ENCODE peak calls at places on chromosomes 5 and 9, in four cellular contexts. A is prostate gland, F is SK-N-SH, K is osteoblast. M is an unnamed sample.

GRCh38 chr9:108333406-108334031 is 522.3 kb downstream of the ACTL7B start:
- DNase-seq in K (no peak), A (no peak), F (no peak), M (no peak)

GRCh38 chr9:80522465-80522864 is 950.7 kb downstream of the TLE4 start:
- DNase-seq in A (no peak), F (no peak), K (no peak), M (no peak)

GRCh38 chr5:143023447-143024096 is 253.4 kb downstream of the ARHGAP26 start:
- DNase-seq in A (peak; percentile 27), K (no peak), F (peak; percentile 52), M (no peak)

GRCh38 chr5:33231214-33231710 is 209.5 kb upstream of the TARS1 start:
- DNase-seq in A (no peak), K (peak; percentile 17), F (no peak), M (no peak)

GRCh38 chr5:96065577-96066385 is 104.1 kb upstream of the ELL2 start:
- DNase-seq in F (no peak), A (no peak), K (no peak), M (no peak)

GRCh38 chr5:175821790-175822211 is 49.6 kb upstream of the CPLX2 start:
- DNase-seq in K (peak; percentile 57), F (no peak), A (no peak), M (no peak)

GRCh38 chr5:39977231-39977630 is 552.5 kb upstream of the DAB2 start:
- DNase-seq in A (no peak), K (no peak), F (no peak), M (no peak)

GRCh38 chr5:145162641-145163040 is 672.5 kb downstream of the PRELID2 start:
- DNase-seq in F (no peak), A (no peak), K (no peak), M (no peak)

GRCh38 chr5:113574417-113574816 is 60.9 kb downstream of the YTHDC2 start:
- DNase-seq in F (no peak), K (peak; percentile 84), A (no peak), M (peak; percentile 56)

GRCh38 chr5:131640043-131640856 is 5.2 kb upstream of the RAPGEF6 start:
- DNase-seq in K (no peak), A (no peak), F (no peak), M (no peak)

GRCh38 chr5:40441733-40442132 is 238.0 kb upstream of the PTGER4 start:
- DNase-seq in K (no peak), A (no peak), F (no peak), M (no peak)

GRCh38 chr5:1380011-1380817 is 35.3 kb upstream of the CLPTM1L start:
- DNase-seq in F (peak; percentile 67), K (peak; percentile 76), A (peak; percentile 15), M (no peak)

GRCh38 chr9:17191095-17191494 is 56.3 kb downstream of the CNTLN start:
- DNase-seq in F (no peak), K (no peak), A (no peak), M (peak; percentile 14)

GRCh38 chr9:20044686-20045085 is 255.8 kb upstream of the SLC24A2 start:
- DNase-seq in F (no peak), K (no peak), A (no peak), M (no peak)

GRCh38 chr9:106653111-106653697 is 209.8 kb upstream of the ZNF462 start:
- DNase-seq in A (no peak), K (peak; percentile 51), F (no peak), M (no peak)

GRCh38 chr9:89015330-89015729 is 24.1 kb downstream of the S1PR3 start:
- DNase-seq in F (no peak), K (no peak), A (no peak), M (no peak)

GRCh38 chr5:41935544-41935943 is 10.5 kb downstream of the FBXO4 start:
- DNase-seq in K (no peak), A (no peak), F (no peak), M (no peak)

GRCh38 chr5:96595300-96596090 is 66.7 kb upstream of the CAST start:
- DNase-seq in K (no peak), A (no peak), F (no peak), M (no peak)

GRCh38 chr9:130117816-130118632 is 54.2 kb upstream of the NCS1 start:
- DNase-seq in K (peak; percentile 93), A (no peak), F (no peak), M (no peak)

GRCh38 chr9:17810728-17811634 is 232.1 kb downstream of the SH3GL2 start:
- DNase-seq in A (peak; percentile 58), F (peak; percentile 50), K (peak; percentile 68), M (peak; percentile 17)

GRCh38 chr5:112142769-112143270 is 276.3 kb downstream of the EPB41L4A start:
- DNase-seq in K (no peak), A (no peak), F (no peak), M (no peak)

GRCh38 chr5:113660848-113661247 is 147.4 kb downstream of the YTHDC2 start:
- DNase-seq in A (no peak), K (no peak), F (no peak), M (no peak)

GRCh38 chr5:56415356-56415765 is 182.2 kb upstream of the ANKRD55 start:
- DNase-seq in F (no peak), K (no peak), A (no peak), M (peak; percentile 70)

GRCh38 chr5:112656456-112656855 is 81.2 kb upstream of the APC start:
- DNase-seq in F (no peak), K (no peak), A (no peak), M (no peak)

GRCh38 chr5:181198905-181199519 is 6.0 kb downstream of the TRIM7 start:
- DNase-seq in K (peak; percentile 75), F (no peak), A (no peak), M (no peak)

GRCh38 chr5:75062925-75063531 is 10.7 kb upstream of the GCNT4 start:
- DNase-seq in A (no peak), F (no peak), K (no peak), M (no peak)

GRCh38 chr9:33211695-33212393 is 28.1 kb upstream of the SPINK4 start:
- DNase-seq in K (no peak), A (no peak), F (no peak), M (no peak)

GRCh38 chr5:134073404-134073803 is 41.1 kb upstream of the TCF7 start:
- DNase-seq in F (no peak), A (no peak), K (peak; percentile 89), M (no peak)

GRCh38 chr5:139669681-139670368 is 21.7 kb downstream of the CXXC5 start:
- DNase-seq in F (peak; percentile 86), K (no peak), A (no peak), M (no peak)

GRCh38 chr9:31916591-31917223 is 467.7 kb upstream of the ACO1 start:
- DNase-seq in A (no peak), K (no peak), F (no peak), M (no peak)

GRCh38 chr5:135373747-135374515 is 25.1 kb downstream of the MACROH2A1 start:
- DNase-seq in F (no peak), K (no peak), A (no peak), M (no peak)

GRCh38 chr5:16051246-16051645 is 128.3 kb downstream of the MARCHF11 start:
- DNase-seq in F (no peak), A (no peak), K (no peak), M (no peak)

GRCh38 chr5:119319401-119319800 is 36.4 kb upstream of the TNFAIP8 start:
- DNase-seq in A (no peak), F (no peak), K (no peak), M (no peak)

GRCh38 chr9:92970467-92970923 is 23.2 kb downstream of the FGD3 start:
- DNase-seq in F (no peak), K (peak; percentile 91), A (no peak), M (no peak)

GRCh38 chr9:121631115-121631514 is 20.3 kb upstream of the DAB2IP start:
- DNase-seq in F (no peak), A (no peak), K (peak; percentile 74), M (no peak)

GRCh38 chr5:1038417-1039209 is 30.0 kb downstream of the NKD2 start:
- DNase-seq in F (peak; percentile 10), A (no peak), K (peak; percentile 80), M (no peak)

DNA sequence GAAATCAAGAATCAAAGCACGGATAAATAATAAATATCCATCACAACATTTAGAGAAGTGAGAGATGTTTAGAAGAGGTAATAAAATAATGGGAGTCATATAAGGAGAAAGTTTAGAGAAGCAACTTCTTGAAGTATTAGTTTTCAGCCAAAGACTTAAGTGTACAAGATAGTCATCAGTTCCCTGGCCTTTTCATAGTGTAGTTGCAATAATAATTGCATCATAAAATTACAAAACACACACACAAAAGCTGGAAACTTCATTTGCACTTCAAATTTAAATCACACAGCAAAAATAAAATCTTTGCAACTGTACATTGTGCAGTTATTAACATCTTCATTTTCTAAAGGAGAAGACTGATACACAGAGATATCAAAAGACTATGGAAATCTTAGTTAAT is 319.1 kb upstream of the RGMB start:
- DNase-seq in F (no peak), A (no peak), K (no peak), M (no peak)
- H3K4me3 ChIP-seq in F (no peak overlapping the region), A (no peak overlapping the region), K (no peak overlapping the region), M (no peak overlapping the region)

GRCh38 chr5:122498163-122498562 is 186.1 kb downstream of the SNCAIP start:
- DNase-seq in K (no peak), A (no peak), F (peak; percentile 32), M (no peak)
- TF ChIP-seq CTCF in K (peak; percentile 45), A (peak; percentile 44), F (peak; percentile 23), M (peak; percentile 43)

GRCh38 chr5:65480306-65480865 is 1.3 kb downstream of the ADAMTS6 start:
- DNase-seq in K (no peak), A (peak; percentile 65), F (peak; percentile 34), M (no peak)

GRCh38 chr5:65481635-65482271 is at the start of gene ADAMTS6:
- DNase-seq in F (peak; percentile 78), A (peak; percentile 88), K (peak; percentile 81), M (peak; percentile 90)

GRCh38 chr5:65479527-65479926 is 2.2 kb downstream of the ADAMTS6 start:
- DNase-seq in A (no peak), F (no peak), K (no peak), M (no peak)

GRCh38 chr5:65482280-65482726 is 583 bp upstream of the ADAMTS6 start:
- DNase-seq in K (peak; percentile 31), F (peak; percentile 19), A (no peak), M (no peak)

GRCh38 chr5:65481171-65481575 is 547 bp downstream of the ADAMTS6 start:
- DNase-seq in F (peak; percentile 16), K (no peak), A (no peak), M (no peak)
- H3K4me3 ChIP-seq in F (peak overlapping the region; percentile 74), K (peak overlapping the region; percentile 82), A (peak overlapping the region; percentile 30), M (peak overlapping the region; percentile 72)

GRCh38 chr5:88724201-88724600 is 158.8 kb downstream of the MEF2C start:
- DNase-seq in A (no peak), F (no peak), K (no peak), M (no peak)
- TF ChIP-seq CTCF in A (peak; percentile 26), F (peak; percentile 67), K (peak; percentile 22), M (no peak)

GRCh38 chr5:173234129-173234793 is 745 bp downstream of the NKX2-5 start:
- DNase-seq in F (no peak), K (no peak), A (no peak), M (no peak)
- H3K4me3 ChIP-seq in F (no peak overlapping the region), K (no peak overlapping the region), A (no peak overlapping the region), M (peak overlapping the region; percentile 38)